ENCODE peak calls at places on chromosome 22, in five cellular contexts. D, H, C, O and G are unnamed samples.

GRCh38 chr22:17753401-17753989 is 20.8 kb downstream of the BID start:
- DNase-seq in H (no peak), O (no peak), D (no peak), C (no peak), G (no peak)

GRCh38 chr22:18994780-18995711 is 59.0 kb upstream of the PRODH start:
- DNase-seq in H (no peak), C (no peak), O (no peak), D (peak; percentile 10), G (no peak)

GRCh38 chr22:23108324-23109078 is 33.3 kb downstream of the RSPH14 start:
- DNase-seq in D (no peak), H (no peak), O (no peak), C (no peak), G (no peak)

GRCh38 chr22:27737521-27737920 is 64.0 kb downstream of the MN1 start:
- DNase-seq in H (no peak), O (no peak), D (no peak), C (no peak), G (no peak)

GRCh38 chr22:33389927-33390326 is 331.7 kb upstream of the SYN3 start:
- DNase-seq in H (no peak), O (no peak), C (no peak), D (no peak), G (no peak)

GRCh38 chr22:18119409-18120110 is 9.0 kb downstream of the TUBA8 start:
- DNase-seq in O (no peak), C (peak; percentile 67), D (no peak), H (no peak), G (peak; percentile 64)

GRCh38 chr22:23912293-23912903 is 18.2 kb downstream of the MIF start:
- DNase-seq in H (no peak), C (no peak), D (no peak), O (peak; percentile 9), G (no peak)

GRCh38 chr22:29720824-29721323 is 1.1 kb downstream of the CABP7 start:
- DNase-seq in D (no peak), H (no peak), O (no peak), C (no peak), G (no peak)

GRCh38 chr22:41596776-41597634 is 7.4 kb upstream of the PMM1 start:
- DNase-seq in H (no peak), D (no peak), C (peak; percentile 66), O (peak; percentile 77), G (no peak)

GRCh38 chr22:30602049-30602448 is 4.9 kb upstream of the TCN2 start:
- DNase-seq in C (no peak), D (no peak), O (no peak), H (no peak), G (no peak)

GRCh38 chr22:23720855-23721254 is 30.0 kb downstream of the RGL4 start:
- DNase-seq in O (no peak), H (no peak), C (no peak), D (no peak), G (no peak)

GRCh38 chr22:29014301-29014700 is 47.3 kb downstream of the C22orf31 start:
- DNase-seq in C (no peak), O (no peak), H (no peak), D (no peak), G (no peak)

GRCh38 chr22:25566812-25567211 is 2.3 kb downstream of the GRK3 start:
- DNase-seq in D (no peak), H (no peak), C (no peak), O (no peak), G (no peak)

GRCh38 chr22:25564320-25564978 is at the start of gene GRK3:
- DNase-seq in H (peak; percentile 31), O (peak; percentile 70), D (peak; percentile 79), C (peak; percentile 83), G (peak; percentile 84)

GRCh38 chr22:25563757-25564319 is 637 bp upstream of the GRK3 start:
- DNase-seq in C (no peak), H (no peak), O (peak; percentile 28), D (peak; percentile 58), G (peak; percentile 68)

GRCh38 chr22:25567305-25567704 is 2.8 kb downstream of the GRK3 start:
- DNase-seq in D (no peak), C (no peak), O (no peak), H (no peak), G (no peak)

DNA sequence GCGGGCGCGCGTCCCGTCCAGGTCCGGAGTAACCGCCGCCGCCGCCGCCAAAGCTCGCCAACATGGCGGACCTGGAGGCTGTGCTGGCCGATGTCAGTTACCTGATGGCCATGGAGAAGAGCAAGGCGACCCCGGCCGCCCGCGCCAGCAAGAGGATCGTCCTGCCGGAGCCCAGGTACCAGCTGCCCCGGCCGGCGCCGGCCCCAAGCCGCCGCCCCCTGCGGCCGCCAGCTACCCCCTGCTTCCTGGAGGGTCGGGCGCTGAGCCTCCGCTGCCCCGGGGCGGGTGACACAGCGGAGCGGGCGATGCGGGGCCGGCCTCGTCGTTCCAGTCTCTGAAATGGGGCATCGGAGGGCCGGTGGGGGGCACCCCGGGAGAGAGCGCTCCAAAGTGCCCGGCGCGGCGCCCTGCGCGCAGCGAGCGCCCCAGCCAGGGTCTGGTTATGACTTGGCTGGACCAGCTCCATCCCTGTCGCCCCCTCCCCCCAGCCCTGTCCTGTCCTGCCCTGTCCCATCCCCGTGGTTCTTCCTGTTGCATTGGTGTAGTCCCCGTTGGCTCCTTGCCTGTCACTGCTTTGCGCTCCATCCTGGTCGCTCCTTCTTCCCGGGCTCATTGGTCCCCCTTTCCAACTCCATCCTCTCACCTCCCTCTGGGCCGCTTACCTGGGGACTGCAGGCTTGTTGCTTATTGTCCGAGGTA is 653 bp downstream of the GRK3 start:
- DNase-seq in H (no peak), C (peak; percentile 67), O (peak; percentile 27), D (peak; percentile 51), G (peak; percentile 92)
- TF ChIP-seq POLR2A in H (no peak), C (no peak), O (no peak), D (no peak), G (no peak)

DNA sequence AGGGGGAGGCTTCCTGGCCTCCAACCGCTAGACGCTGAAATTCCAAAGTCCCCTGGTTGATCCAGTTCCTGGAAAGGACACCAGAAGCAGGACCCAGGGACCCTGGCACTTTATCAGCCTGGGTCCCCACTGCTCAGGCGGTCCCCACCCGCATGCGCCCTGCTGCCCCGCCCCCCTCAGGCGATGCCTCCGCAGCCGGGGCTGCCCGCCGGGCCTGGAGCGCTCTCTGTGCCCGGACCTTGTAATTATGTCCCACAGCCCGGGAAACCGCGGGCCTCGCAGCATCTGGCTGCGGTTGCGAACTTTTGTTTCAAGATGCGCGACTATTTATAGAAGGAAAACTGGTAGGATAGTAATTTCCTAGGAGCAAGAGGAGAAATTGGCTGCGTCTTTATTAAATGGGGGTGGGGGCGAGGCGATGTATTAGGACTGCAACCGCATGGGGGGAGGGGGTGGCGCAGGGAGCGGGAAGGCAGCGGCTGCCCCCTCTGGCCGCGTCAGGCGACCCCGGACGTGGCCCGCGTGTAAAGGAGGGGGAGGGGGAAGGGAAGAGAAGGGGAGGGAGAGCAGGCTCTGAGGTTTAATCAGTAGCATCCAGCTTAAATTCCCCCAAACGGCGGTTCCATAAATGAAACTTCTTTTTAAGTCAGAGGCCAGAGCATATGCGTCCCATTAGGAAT is 6.1 kb downstream of the WNT7B start:
- DNase-seq in O (no peak), D (no peak), C (no peak), H (no peak), G (no peak)
- H3K4me3 ChIP-seq in O (no peak overlapping the region), D (no peak overlapping the region), C (peak overlapping the region; percentile 20), H (no peak overlapping the region), G (no peak overlapping the region)

DNA sequence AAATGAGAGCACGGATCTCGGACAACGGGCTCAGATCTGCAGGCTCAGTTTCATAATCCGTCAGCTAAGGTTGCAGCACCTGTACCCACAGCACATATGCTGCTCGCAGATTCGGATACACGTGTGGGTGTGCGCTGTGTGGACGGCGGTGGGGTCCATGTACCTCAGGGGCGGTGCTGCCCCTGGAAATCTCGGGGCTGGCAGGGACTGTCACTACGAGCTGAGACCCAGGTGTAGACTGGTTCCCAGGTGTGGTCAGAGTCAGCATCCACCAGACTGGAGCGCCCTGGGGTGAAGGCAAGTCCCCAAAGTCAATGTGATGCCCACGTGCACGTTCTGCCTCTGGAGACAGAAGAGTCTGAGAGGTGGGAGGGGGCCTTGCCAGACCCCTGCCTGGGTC is 989.3 kb downstream of the BRD1 start:
- DNase-seq in O (no peak), D (no peak), H (no peak), C (peak; percentile 37), G (no peak)
- H3K9me3 ChIP-seq in O (no peaks in the 10 kb centered on the region), D (no peaks in the 10 kb centered on the region), H (no peaks in the 10 kb centered on the region), C (no peaks in the 10 kb centered on the region), G (no peaks in the 10 kb centered on the region)

GRCh38 chr22:36916034-36916433 is 2.6 kb downstream of the CSF2RB start:
- DNase-seq in D (no peak), O (no peak), C (no peak), H (no peak), G (no peak)

GRCh38 chr22:36912694-36913430 is 566 bp upstream of the CSF2RB start:
- DNase-seq in C (no peak), O (no peak), H (no peak), D (no peak), G (no peak)

GRCh38 chr22:36911887-36912661 is 1.4 kb upstream of the CSF2RB start:
- DNase-seq in O (no peak), C (no peak), D (no peak), H (no peak), G (no peak)

GRCh38 chr22:36914383-36914752 is 940 bp downstream of the CSF2RB start:
- DNase-seq in O (no peak), D (no peak), C (no peak), H (no peak), G (no peak)

GRCh38 chr22:36913431-36914382 is at the start of gene CSF2RB:
- DNase-seq in D (peak; percentile 75), H (no peak), C (peak; percentile 76), O (no peak), G (peak; percentile 81)
- TF ChIP-seq POLR2A in D (no peak), H (no peak), C (no peak), O (no peak), G (peak; percentile 50)

DNA sequence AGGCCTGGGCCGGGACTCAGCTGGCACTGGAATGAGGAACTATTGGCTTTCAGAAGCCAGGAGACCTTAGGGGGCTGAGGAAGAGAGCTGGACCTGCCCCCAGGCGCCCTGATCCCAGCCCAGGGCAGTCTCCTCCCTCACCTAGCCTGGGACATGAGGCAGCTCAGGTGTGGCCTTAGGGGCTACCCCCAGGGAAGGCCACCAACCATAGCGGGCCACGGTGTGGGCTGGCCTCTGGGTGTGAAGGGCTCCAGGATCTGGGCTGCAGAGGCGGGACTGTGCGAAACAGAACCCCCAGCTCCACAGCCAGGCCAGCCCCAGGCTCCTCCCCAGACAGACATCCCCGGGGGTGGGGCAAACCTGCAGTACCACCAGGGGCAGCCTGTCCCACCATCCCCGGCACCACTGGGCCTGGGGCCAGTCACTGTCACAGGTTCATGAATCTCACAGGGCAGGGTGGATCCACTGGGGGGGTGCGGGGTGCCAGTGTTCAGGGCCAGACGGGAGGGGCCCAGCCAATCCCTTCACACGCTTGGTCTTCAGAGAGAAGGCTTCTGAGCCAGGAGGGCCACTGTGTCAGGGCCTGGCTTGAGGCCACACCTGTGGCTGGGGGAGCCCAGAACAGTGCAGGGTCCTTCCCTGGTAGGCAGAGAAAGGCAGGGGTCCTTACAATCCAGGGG is 3.5 kb downstream of the PLXNB2 start:
- DNase-seq in D (peak; percentile 62), O (no peak), H (no peak), C (no peak), G (peak; percentile 67)
- H3K4me3 ChIP-seq in D (peak overlapping the region; percentile 95), O (no peak overlapping the region), H (no peak overlapping the region), C (peak overlapping the region; percentile 10), G (no peak overlapping the region)

DNA sequence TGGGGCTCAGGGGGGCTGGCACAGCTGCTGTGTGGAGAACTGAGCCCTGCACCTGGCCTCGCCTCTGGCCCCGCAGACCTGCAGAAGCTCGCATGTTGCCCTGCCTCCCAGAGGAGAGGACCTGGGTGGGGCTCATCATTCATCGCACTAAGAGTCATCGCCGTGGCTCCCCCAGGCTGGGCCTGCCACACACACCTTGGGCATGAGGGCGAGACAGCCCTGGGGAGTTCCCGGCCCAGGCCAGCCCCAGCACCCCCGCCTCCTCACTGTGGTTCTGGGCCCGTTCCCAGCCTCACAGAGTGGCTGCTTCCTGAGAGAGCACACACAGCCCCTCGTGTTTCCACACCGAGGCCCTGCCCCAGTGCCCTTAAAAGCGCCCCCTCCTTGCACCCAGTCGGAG is 694.6 kb downstream of the TBC1D22A start:
- DNase-seq in C (no peak), H (no peak), D (no peak), O (no peak), G (peak; percentile 66)
- H3K9me3 ChIP-seq in C (no peaks in the 10 kb centered on the region), H (peaks cover 29% of the 10 kb centered on the region), D (no peaks in the 10 kb centered on the region), O (no peaks in the 10 kb centered on the region), G (peaks cover 8% of the 10 kb centered on the region)